ENCODE peak calls at places on chromosomes 4 and X, in seven cellular contexts. P is fibroblast of lung; M is heart left ventricle; J is CD8-positive, alpha-beta memory T cell; Y is heart right ventricle; X is left ventricle myocardium inferior; R is CD8-positive, alpha-beta T cell. B is an unnamed sample.
A peak's percentile ranks its signal among the peaks of the same experiment; 100 is the strongest.

GRCh38 chrX:149652232-149652981 is 20.8 kb upstream of the TMEM185A start:
- DNase-seq in M (no peak), R (no peak), X (no peak), Y (no peak), P (no peak), J (no peak), B (no peak)

GRCh38 chr4:26021417-26022345 is 107.7 kb downstream of the SMIM20 start:
- DNase-seq in R (no peak), J (no peak), Y (no peak), X (no peak), M (no peak), P (peak; percentile 32), B (no peak)

GRCh38 chr4:122480655-122481487 is 24.3 kb upstream of the IL2 start:
- DNase-seq in M (no peak), X (no peak), J (no peak), R (no peak), Y (no peak), P (no peak), B (no peak)

GRCh38 chrX:39445336-39445735 is 644.1 kb downstream of the MID1IP1 start:
- DNase-seq in J (no peak), Y (no peak), P (no peak), X (no peak), R (peak; percentile 37), M (no peak), B (no peak)

GRCh38 chr4:53422367-53422766 is 44.9 kb downstream of the FIP1L1 start:
- DNase-seq in Y (no peak), X (no peak), J (no peak), R (no peak), P (no peak), M (no peak), B (no peak)

GRCh38 chr4:183674153-183674552 is 15.1 kb downstream of the TRAPPC11 start:
- DNase-seq in X (no peak), R (no peak), J (no peak), M (no peak), Y (no peak), P (no peak), B (no peak)

GRCh38 chr4:173934933-173935620 is 348.4 kb downstream of the FBXO8 start:
- DNase-seq in R (no peak), X (no peak), J (no peak), P (no peak), M (no peak), Y (no peak), B (no peak)

GRCh38 chrX:93932471-93933220 is 258.6 kb downstream of the FAM133A start:
- DNase-seq in M (no peak), P (no peak), Y (no peak), X (no peak), J (no peak), R (no peak), B (no peak)

GRCh38 chr4:3520796-3521600 is 11.2 kb downstream of the LRPAP1 start:
- DNase-seq in P (no peak), R (no peak), X (no peak), M (peak; percentile 39), Y (no peak), J (no peak), B (no peak)

GRCh38 chr4:140807491-140808257 is 51.5 kb upstream of the TBC1D9 start:
- DNase-seq in M (no peak), P (peak; percentile 93), Y (no peak), R (no peak), J (no peak), X (no peak), B (no peak)

GRCh38 chr4:162838671-162839070 is 328.0 kb downstream of the NAF1 start:
- DNase-seq in J (no peak), M (no peak), R (no peak), Y (no peak), X (no peak), P (no peak), B (no peak)

GRCh38 chrX:104018126-104018525 is 4.6 kb upstream of the H2BW1 start:
- DNase-seq in P (peak; percentile 22), R (no peak), J (no peak), Y (no peak), M (no peak), X (no peak), B (no peak)

GRCh38 chr4:128220286-128221235 is 67.1 kb downstream of the PGRMC2 start:
- DNase-seq in Y (no peak), M (no peak), X (no peak), J (no peak), P (peak; percentile 74), R (no peak), B (no peak)

GRCh38 chr4:76585270-76585669 is 150.2 kb downstream of the SHROOM3 start:
- DNase-seq in Y (no peak), X (no peak), M (no peak), J (no peak), P (peak; percentile 59), R (no peak), B (no peak)

GRCh38 chr4:123746981-123747380 is 350.4 kb downstream of the SPRY1 start:
- DNase-seq in X (no peak), Y (no peak), P (peak; percentile 10), J (no peak), M (no peak), R (no peak), B (no peak)

GRCh38 chr4:47074836-47075235 is 43.5 kb downstream of the GABRB1 start:
- DNase-seq in R (no peak), P (peak; percentile 13), M (no peak), Y (no peak), X (no peak), J (no peak), B (no peak)

GRCh38 chr4:78971326-78971725 is 32.1 kb upstream of the PAQR3 start:
- DNase-seq in Y (no peak), R (no peak), J (no peak), P (no peak), M (peak; percentile 18), X (no peak), B (no peak)

GRCh38 chr4:136927172-136927571 is 605.1 kb downstream of the PCDH18 start:
- DNase-seq in R (no peak), J (no peak), Y (no peak), P (peak; percentile 10), M (no peak), X (no peak), B (no peak)

GRCh38 chr4:177464026-177464425 is 21.8 kb upstream of the AGA start:
- DNase-seq in X (no peak), J (no peak), P (no peak), M (no peak), R (no peak), Y (no peak), B (no peak)

GRCh38 chr4:875818-876423 is 50.0 kb upstream of the CPLX1 start:
- DNase-seq in J (no peak), P (no peak), Y (no peak), X (no peak), M (no peak), R (no peak), B (no peak)

GRCh38 chr4:876780-877179 is 50.9 kb upstream of the CPLX1 start:
- DNase-seq in R (no peak), P (no peak), M (no peak), X (no peak), Y (no peak), J (no peak), B (no peak)

GRCh38 chr4:878796-879729 is 53.1 kb downstream of the GAK start:
- DNase-seq in M (no peak), X (no peak), P (no peak), J (peak; percentile 12), Y (no peak), R (peak; percentile 41), B (no peak)

GRCh38 chr4:879730-880079 is 52.4 kb downstream of the GAK start:
- DNase-seq in J (peak; percentile 24), R (peak; percentile 37), M (no peak), Y (no peak), X (no peak), P (no peak), B (no peak)

DNA sequence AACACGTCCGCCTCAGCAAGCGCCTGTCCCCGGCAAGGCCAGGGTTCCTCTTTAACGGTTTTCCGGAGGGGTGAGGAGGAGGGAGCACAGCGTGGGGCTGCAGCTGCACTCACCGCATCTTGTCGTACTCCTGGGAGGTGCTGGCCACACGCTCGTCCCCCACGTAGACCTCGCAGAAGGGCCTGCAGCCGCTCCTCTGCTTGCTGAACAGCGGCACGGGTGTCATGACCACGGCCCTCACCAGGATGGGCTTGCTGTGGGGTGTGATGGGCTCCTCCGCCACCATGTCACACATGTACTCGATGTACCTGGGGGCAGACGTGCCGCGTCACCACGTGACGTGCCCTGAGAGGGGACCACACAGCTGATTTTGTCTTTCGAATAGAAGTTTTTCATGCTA is 51.6 kb upstream of the CPLX1 start:
- DNase-seq in X (no peak), R (no peak), Y (no peak), J (no peak), P (no peak), M (no peak), B (no peak)
- H3K36me3 ChIP-seq in X (peaks cover 94% of the 10 kb centered on the region), R (peaks cover 26% of the 10 kb centered on the region), Y (peaks cover 25% of the 10 kb centered on the region), J (peaks cover 23% of the 10 kb centered on the region), P (peaks cover 37% of the 10 kb centered on the region), M (peaks cover 99% of the 10 kb centered on the region), B (no peaks in the 10 kb centered on the region)

GRCh38 chr4:48958582-48958981 is 27.5 kb upstream of the CWH43 start:
- DNase-seq in J (no peak), M (no peak), R (no peak), P (no peak), X (no peak), Y (no peak), B (no peak)
- H3K27ac ChIP-seq in J (no peak overlapping the region), M (no peak overlapping the region), R (no peak overlapping the region), P (no peak overlapping the region), X (no peak overlapping the region), Y (no peak overlapping the region), B (no peak overlapping the region)

DNA sequence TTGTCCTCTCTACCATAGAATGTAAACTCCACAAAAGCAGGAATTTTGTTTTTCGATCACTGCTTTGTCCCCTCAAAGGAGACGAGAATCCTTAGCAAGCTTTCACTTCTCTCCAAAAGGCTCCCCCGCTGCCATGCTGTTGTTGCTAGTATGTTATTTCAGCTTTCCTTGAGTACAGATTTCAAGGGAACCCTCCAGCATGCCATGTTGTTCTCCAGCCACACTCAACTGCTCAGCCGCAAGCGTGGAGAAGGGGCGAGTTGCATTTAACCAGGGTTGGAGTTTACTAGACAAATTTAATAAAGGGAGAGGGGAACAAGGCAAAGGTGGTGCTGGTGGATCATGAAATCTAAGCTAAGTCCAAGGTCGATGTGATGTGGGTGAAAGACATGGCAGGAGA is 23.1 kb downstream of the NSDHL start:
- DNase-seq in P (no peak), X (no peak), R (no peak), J (no peak), Y (no peak), M (no peak), B (no peak)
- H3K36me3 ChIP-seq in P (no peaks in the 10 kb centered on the region), X (peaks cover 27% of the 10 kb centered on the region), R (no peaks in the 10 kb centered on the region), J (no peaks in the 10 kb centered on the region), Y (no peaks in the 10 kb centered on the region), M (peaks cover 18% of the 10 kb centered on the region), B (no peaks in the 10 kb centered on the region)

GRCh38 chrX:12844319-12844718 is 22.6 kb upstream of the TLR7 start:
- DNase-seq in Y (no peak), R (no peak), P (no peak), J (no peak), M (no peak), X (no peak), B (no peak)
- H3K27ac ChIP-seq in Y (no peak overlapping the region), R (no peak overlapping the region), P (no peak overlapping the region), J (no peak overlapping the region), M (no peak overlapping the region), X (no peak overlapping the region), B (no peak overlapping the region)

DNA sequence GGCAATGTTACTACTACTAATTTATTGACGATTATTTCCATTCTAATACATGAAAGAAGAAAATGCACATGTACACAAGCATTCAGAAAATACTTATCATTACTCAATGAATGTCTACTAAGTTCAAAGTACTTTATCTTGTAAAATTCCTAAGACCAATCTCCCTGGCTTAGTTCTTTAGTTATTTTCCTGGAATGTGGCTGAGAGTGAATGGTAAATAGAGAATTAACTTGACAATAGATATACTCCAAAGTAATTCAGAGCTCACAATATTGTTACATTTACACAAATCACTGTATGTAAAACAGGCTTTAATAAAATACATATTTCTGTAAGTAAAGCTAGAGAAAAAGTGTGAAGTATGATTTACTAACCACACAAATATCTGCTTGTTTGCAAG is 79.7 kb downstream of the PDS5A start:
- DNase-seq in J (no peak), M (no peak), P (no peak), R (no peak), Y (no peak), X (no peak), B (no peak)
- H3K36me3 ChIP-seq in J (peaks cover 58% of the 10 kb centered on the region), M (peaks cover 100% of the 10 kb centered on the region), P (no peaks in the 10 kb centered on the region), R (peaks cover 40% of the 10 kb centered on the region), Y (peaks cover 41% of the 10 kb centered on the region), X (peaks cover 92% of the 10 kb centered on the region), B (peaks cover 35% of the 10 kb centered on the region)

B was measured in SJSA1.